ENCODE peak calls at places on chromosomes 7 and 10, in eight cellular contexts. R is hypothalamus; Z is T-helper 1 cell; E is activated CD8-positive, alpha-beta memory T cell treated with anti-CD3 and anti-CD28 coated beads for 24 hours; Q is HT1080; A is NCI-H1092; W is ELF-1; U is Calu3. N is an unnamed sample.
A peak's percentile ranks its signal among the peaks of the same experiment; 100 is the strongest.

GRCh38 chr10:95792874-95793285 is 36.9 kb downstream of the ENTPD1 start:
- DNase-seq in R (no peak), Q (no peak), W (no peak), A (no peak), E (no peak), U (no peak), Z (no peak), N (no peak)

GRCh38 chr7:79282051-79282694 is 171.3 kb downstream of the MAGI2 start:
- DNase-seq in E (no peak), A (peak; percentile 7), Q (no peak), R (no peak), Z (no peak), W (no peak), U (peak; percentile 31), N (no peak)

GRCh38 chr7:24721378-24722030 is 35.8 kb downstream of the GSDME start:
- DNase-seq in U (peak; percentile 43), W (no peak), E (peak; percentile 30), Q (no peak), Z (no peak), A (no peak), R (no peak), N (no peak)

GRCh38 chr10:120507651-120508050 is 50.6 kb downstream of the PLPP4 start:
- DNase-seq in Q (no peak), A (no peak), Z (no peak), R (no peak), E (no peak), U (no peak), W (no peak), N (no peak)

GRCh38 chr7:1057416-1058291 is 13.3 kb downstream of the GPR146 start:
- DNase-seq in W (no peak), E (no peak), Q (no peak), Z (no peak), U (no peak), A (no peak), R (no peak), N (no peak)

GRCh38 chr10:121436630-121437311 is 161.5 kb downstream of the FGFR2 start:
- DNase-seq in A (no peak), U (no peak), R (no peak), Q (no peak), E (no peak), Z (no peak), W (peak; percentile 64), N (no peak)

GRCh38 chr10:88881335-88881734 is 1.3 kb downstream of the STAMBPL1 start:
- DNase-seq in R (no peak), W (no peak), A (no peak), Q (no peak), E (no peak), Z (no peak), U (no peak), N (no peak)

GRCh38 chr7:43784030-43785001 is 25.8 kb downstream of the BLVRA start:
- DNase-seq in R (no peak), Q (no peak), E (peak; percentile 59), Z (no peak), U (no peak), A (no peak), W (no peak), N (no peak)

GRCh38 chr7:98238076-98238475 is 14.0 kb downstream of the TECPR1 start:
- DNase-seq in Z (no peak), W (no peak), R (no peak), E (no peak), Q (no peak), A (no peak), U (no peak), N (no peak)

GRCh38 chr7:1847260-1848001 is 177.4 kb downstream of the ELFN1 start:
- DNase-seq in Z (no peak), R (no peak), E (no peak), Q (no peak), W (no peak), A (no peak), U (no peak), N (no peak)

GRCh38 chr10:27745719-27746363 is at the start of gene MKX:
- DNase-seq in W (peak; percentile 86), A (no peak), Q (no peak), E (peak; percentile 70), R (no peak), Z (peak; percentile 39), U (peak; percentile 23), N (no peak)